ENCODE peak calls at places on chromosomes 16 and 17, in six cellular contexts. One of them, this sample, is unnamed.

GRCh38 chr16:54928421-54929089 is 2.1 kb upstream of the IRX5 start:
- DNase-seq in T-helper 1 cell: no peak
- DNase-seq in activated B cell treated with CpG ODN at 0.5 μM for 24 hours: no peak
- DNase-seq in M059J: peak; percentile 81
- DNase-seq in lower leg skin: peak; percentile 96
- DNase-seq in stimulated activated CD8-positive, alpha-beta memory T cell treated with anti-CD3 and anti-CD28 coated beads, Interleukin-15, amount 100 ng/mL, for 4 hours: no peak
- DNase-seq in this sample: peak; percentile 42

GRCh38 chr17:80252871-80253270 is 7.8 kb upstream of the RNF213 start:
- DNase-seq in lower leg skin: no peak
- DNase-seq in stimulated activated CD8-positive, alpha-beta memory T cell treated with anti-CD3 and anti-CD28 coated beads, Interleukin-15, amount 100 ng/mL, for 4 hours: peak; percentile 69
- DNase-seq in T-helper 1 cell: peak; percentile 70
- DNase-seq in activated B cell treated with CpG ODN at 0.5 μM for 24 hours: peak; percentile 62
- DNase-seq in M059J: no peak
- DNase-seq in this sample: peak; percentile 78

GRCh38 chr17:29345066-29345465 is 45.1 kb upstream of the TAOK1 start:
- DNase-seq in lower leg skin: no peak
- DNase-seq in M059J: no peak
- DNase-seq in T-helper 1 cell: no peak
- DNase-seq in stimulated activated CD8-positive, alpha-beta memory T cell treated with anti-CD3 and anti-CD28 coated beads, Interleukin-15, amount 100 ng/mL, for 4 hours: no peak
- DNase-seq in activated B cell treated with CpG ODN at 0.5 μM for 24 hours: no peak
- DNase-seq in this sample: no peak

GRCh38 chr16:3458852-3459361 is 15.4 kb downstream of the NAA60 start:
- DNase-seq in T-helper 1 cell: no peak
- DNase-seq in lower leg skin: no peak
- DNase-seq in activated B cell treated with CpG ODN at 0.5 μM for 24 hours: no peak
- DNase-seq in stimulated activated CD8-positive, alpha-beta memory T cell treated with anti-CD3 and anti-CD28 coated beads, Interleukin-15, amount 100 ng/mL, for 4 hours: no peak
- DNase-seq in M059J: no peak
- DNase-seq in this sample: peak; percentile 80

GRCh38 chr16:683396-684066 is 603 bp downstream of the JMJD8 start:
- DNase-seq in stimulated activated CD8-positive, alpha-beta memory T cell treated with anti-CD3 and anti-CD28 coated beads, Interleukin-15, amount 100 ng/mL, for 4 hours: no peak
- DNase-seq in lower leg skin: no peak
- DNase-seq in M059J: no peak
- DNase-seq in activated B cell treated with CpG ODN at 0.5 μM for 24 hours: no peak
- DNase-seq in T-helper 1 cell: no peak
- DNase-seq in this sample: peak; percentile 46

GRCh38 chr17:16419929-16420271 is 4.5 kb downstream of the TRPV2 start:
- DNase-seq in T-helper 1 cell: no peak
- DNase-seq in M059J: peak; percentile 91
- DNase-seq in activated B cell treated with CpG ODN at 0.5 μM for 24 hours: no peak
- DNase-seq in lower leg skin: no peak
- DNase-seq in stimulated activated CD8-positive, alpha-beta memory T cell treated with anti-CD3 and anti-CD28 coated beads, Interleukin-15, amount 100 ng/mL, for 4 hours: peak; percentile 35
- DNase-seq in this sample: peak; percentile 70

GRCh38 chr17:61579961-61580360 is 11.1 kb downstream of the NACA2 start:
- DNase-seq in M059J: no peak
- DNase-seq in lower leg skin: no peak
- DNase-seq in T-helper 1 cell: no peak
- DNase-seq in stimulated activated CD8-positive, alpha-beta memory T cell treated with anti-CD3 and anti-CD28 coated beads, Interleukin-15, amount 100 ng/mL, for 4 hours: no peak
- DNase-seq in activated B cell treated with CpG ODN at 0.5 μM for 24 hours: no peak
- DNase-seq in this sample: no peak

GRCh38 chr16:88706965-88707871 is 915 bp downstream of the CTU2 start:
- DNase-seq in activated B cell treated with CpG ODN at 0.5 μM for 24 hours: no peak
- DNase-seq in lower leg skin: no peak
- DNase-seq in stimulated activated CD8-positive, alpha-beta memory T cell treated with anti-CD3 and anti-CD28 coated beads, Interleukin-15, amount 100 ng/mL, for 4 hours: no peak
- DNase-seq in T-helper 1 cell: no peak
- DNase-seq in M059J: no peak
- DNase-seq in this sample: peak; percentile 9

GRCh38 chr16:89727406-89728120 is 6.2 kb downstream of the ZNF276 start:
- DNase-seq in lower leg skin: no peak
- DNase-seq in T-helper 1 cell: no peak
- DNase-seq in M059J: no peak
- DNase-seq in activated B cell treated with CpG ODN at 0.5 μM for 24 hours: no peak
- DNase-seq in stimulated activated CD8-positive, alpha-beta memory T cell treated with anti-CD3 and anti-CD28 coated beads, Interleukin-15, amount 100 ng/mL, for 4 hours: no peak
- DNase-seq in this sample: no peak

GRCh38 chr16:81265658-81266451 is 27.4 kb downstream of the BCO1 start:
- DNase-seq in lower leg skin: no peak
- DNase-seq in stimulated activated CD8-positive, alpha-beta memory T cell treated with anti-CD3 and anti-CD28 coated beads, Interleukin-15, amount 100 ng/mL, for 4 hours: no peak
- DNase-seq in activated B cell treated with CpG ODN at 0.5 μM for 24 hours: no peak
- DNase-seq in M059J: peak; percentile 20
- DNase-seq in T-helper 1 cell: no peak
- DNase-seq in this sample: no peak